ENCODE peak calls at places on chromosomes 13 and 19, in seven cellular contexts. X is lung microvascular endothelial cell; D is activated CD4-positive, CD25-positive, alpha-beta regulatory T cell; J is tibial artery; V is B cell; U is CD8-positive, alpha-beta T cell; W is progenitor cell of endocrine pancreas. P is an unnamed sample.

GRCh38 chr19:41416194-41416674 is 10.9 kb downstream of the B3GNT8 start:
- DNase-seq in D (no peak), V (no peak), U (no peak), X (no peak), W (no peak), J (no peak), P (no peak)

GRCh38 chr19:9622531-9622930 is 1.5 kb upstream of the ZNF561 start:
- DNase-seq in W (no peak), D (no peak), J (no peak), X (peak), U (no peak), V (no peak), P (no peak)

GRCh38 chr19:45200614-45201013 is 22.0 kb downstream of the BLOC1S3 start:
- DNase-seq in D (no peak), U (no peak), V (no peak), X (peak), W (no peak), J (no peak), P (no peak)

GRCh38 chr19:32674959-32675719 is at the start of gene ANKRD27:
- DNase-seq in U (peak), V (peak), X (peak), W (peak), J (peak), D (peak), P (peak)

GRCh38 chr19:13841339-13842293 is 35.3 kb upstream of the NANOS3 start:
- DNase-seq in V (no peak), J (peak), X (peak), W (no peak), D (no peak), U (no peak), P (peak)

GRCh38 chr13:33279898-33280549 is 5.5 kb downstream of the STARD13 start:
- DNase-seq in U (no peak), X (peak), J (no peak), V (no peak), W (no peak), D (no peak), P (peak)

GRCh38 chr13:43077906-43078305 is 54.5 kb downstream of the DNAJC15 start:
- DNase-seq in V (no peak), U (no peak), J (no peak), X (no peak), W (no peak), D (no peak), P (no peak)

GRCh38 chr19:8600816-8601215 is 9.7 kb downstream of the ADAMTS10 start:
- DNase-seq in W (no peak), D (no peak), V (no peak), U (no peak), J (no peak), X (no peak), P (no peak)

GRCh38 chr19:41929536-41930071 is 1.4 kb upstream of the ERFL start:
- DNase-seq in V (no peak), D (no peak), W (no peak), U (no peak), X (no peak), J (no peak), P (no peak)

GRCh38 chr13:40803316-40803715 is 13.9 kb downstream of the SLC25A15 start:
- DNase-seq in W (no peak), J (no peak), X (no peak), U (no peak), D (no peak), V (no peak), P (no peak)

GRCh38 chr19:6768236-6768785 is 1.1 kb upstream of the SH2D3A start:
- DNase-seq in V (no peak), W (no peak), J (no peak), U (no peak), D (no peak), X (no peak), P (no peak)